ENCODE peak calls at places on chromosomes 7 and 10, in nine cellular contexts. E is transverse colon; I is ovary; Y is cardiac muscle cell; P is SK-N-MC; J is small intestine; B is adrenal gland; H is CD8-positive, alpha-beta memory T cell; F is substantia nigra. T is an unnamed sample.

GRCh38 chr10:24305551-24306506 is 96.9 kb downstream of the KIAA1217 start:
- DNase-seq in E (no peak), I (no peak), Y (no peak), P (no peak), J (no peak), B (no peak), H (no peak), F (no peak), T (no peak)

GRCh38 chr10:34403512-34403911 is 411.6 kb downstream of the PARD3 start:
- DNase-seq in E (no peak), I (no peak), Y (no peak), P (no peak), J (no peak), B (no peak), H (no peak), F (no peak), T (no peak)

GRCh38 chr10:105681051-105681450 is 1040.0 kb downstream of the SORCS3 start:
- DNase-seq in E (peak), I (no peak), Y (no peak), P (no peak), J (peak), B (no peak), H (no peak), F (no peak), T (no peak)

GRCh38 chr7:25754333-25754732 is 397.7 kb upstream of the NFE2L3 start:
- DNase-seq in E (peak), I (no peak), Y (no peak), P (no peak), J (no peak), B (no peak), H (no peak), F (no peak), T (no peak)

GRCh38 chr7:81484266-81484665 is 285.6 kb downstream of the HGF start:
- DNase-seq in E (no peak), I (peak), Y (peak), P (no peak), J (no peak), B (peak), H (no peak), F (no peak), T (no peak)

GRCh38 chr10:71388736-71389310 is 7.9 kb upstream of the CDH23 start:
- DNase-seq in E (no peak), I (no peak), Y (no peak), P (no peak), J (no peak), B (no peak), H (no peak), F (no peak), T (no peak)

GRCh38 chr10:102759497-102760210 is 15.9 kb downstream of the WBP1L start:
- DNase-seq in E (no peak), I (no peak), Y (no peak), P (no peak), J (no peak), B (no peak), H (no peak), F (no peak), T (no peak)

GRCh38 chr10:86817246-86817645 is 60.8 kb downstream of the BMPR1A start:
- DNase-seq in E (no peak), I (no peak), Y (no peak), P (no peak), J (no peak), B (no peak), H (no peak), F (no peak), T (no peak)

GRCh38 chr7:70583965-70584883 is 547.7 kb upstream of the GALNT17 start:
- DNase-seq in E (no peak), I (no peak), Y (no peak), P (no peak), J (peak), B (no peak), H (no peak), F (no peak), T (no peak)

GRCh38 chr7:151452141-151452571 is 12.2 kb upstream of the CRYGN start:
- DNase-seq in E (peak), I (peak), Y (no peak), P (no peak), J (no peak), B (peak), H (no peak), F (no peak), T (no peak)

GRCh38 chr10:72506474-72506873 is 119.4 kb downstream of the MICU1 start:
- DNase-seq in E (no peak), I (no peak), Y (no peak), P (no peak), J (no peak), B (no peak), H (no peak), F (no peak), T (no peak)

GRCh38 chr7:91492773-91493172 is 228.5 kb downstream of the FZD1 start:
- DNase-seq in E (no peak), I (no peak), Y (no peak), P (no peak), J (no peak), B (no peak), H (no peak), F (no peak), T (no peak)

GRCh38 chr10:118543714-118544400 is 51.6 kb downstream of the PRLHR start:
- DNase-seq in E (peak), I (no peak), Y (peak), P (no peak), J (peak), B (peak), H (peak), F (no peak), T (no peak)

GRCh38 chr10:87865201-87866025 is 2.0 kb downstream of the PTEN start:
- DNase-seq in E (no peak), I (no peak), Y (no peak), P (no peak), J (peak), B (no peak), H (no peak), F (no peak), T (no peak)

GRCh38 chr10:102814873-102815661 is 22.1 kb downstream of the CYP17A1 start:
- DNase-seq in E (peak), I (peak), Y (peak), P (no peak), J (no peak), B (peak), H (no peak), F (no peak), T (no peak)

GRCh38 chr10:69086131-69086530 is 1.8 kb upstream of the SRGN start:
- DNase-seq in E (no peak), I (no peak), Y (no peak), P (no peak), J (peak), B (no peak), H (no peak), F (no peak), T (no peak)

GRCh38 chr10:59315465-59315864 is 46.9 kb downstream of the FAM13C start:
- DNase-seq in E (no peak), I (no peak), Y (peak), P (no peak), J (no peak), B (no peak), H (no peak), F (no peak), T (no peak)

GRCh38 chr7:101395376-101395775 is 32.7 kb downstream of the COL26A1 start:
- DNase-seq in E (no peak), I (no peak), Y (no peak), P (no peak), J (no peak), B (no peak), H (no peak), F (no peak), T (no peak)

GRCh38 chr10:33820531-33820930 is 486.1 kb upstream of the NRP1 start:
- DNase-seq in E (no peak), I (no peak), Y (no peak), P (no peak), J (no peak), B (no peak), H (no peak), F (no peak), T (no peak)

GRCh38 chr7:77416621-77417371 is 647 bp upstream of the GSAP start:
- DNase-seq in E (no peak), I (no peak), Y (no peak), P (no peak), J (no peak), B (peak), H (no peak), F (no peak), T (no peak)

GRCh38 chr10:122632031-122632430 is 67.6 kb downstream of the C10orf120 start:
- DNase-seq in E (no peak), I (no peak), Y (peak), P (no peak), J (no peak), B (no peak), H (no peak), F (no peak), T (no peak)

GRCh38 chr7:64882341-64883112 is 20.5 kb upstream of the ZNF273 start:
- DNase-seq in E (peak), I (peak), Y (no peak), P (no peak), J (no peak), B (peak), H (no peak), F (peak), T (peak)

GRCh38 chr7:9891056-9891455 is 1082.6 kb upstream of the PHF14 start:
- DNase-seq in E (no peak), I (no peak), Y (no peak), P (no peak), J (no peak), B (no peak), H (no peak), F (no peak), T (no peak)

GRCh38 chr7:148262721-148263229 is 327.8 kb upstream of the C7orf33 start:
- DNase-seq in E (peak), I (peak), Y (peak), P (no peak), J (peak), B (peak), H (peak), F (peak), T (no peak)

GRCh38 chr10:15084502-15084922 is 4.1 kb downstream of the ACBD7 start:
- DNase-seq in E (peak), I (peak), Y (peak), P (no peak), J (peak), B (peak), H (no peak), F (no peak), T (peak)

GRCh38 chr10:113435881-113436280 is 117.0 kb upstream of the HABP2 start:
- DNase-seq in E (no peak), I (no peak), Y (no peak), P (no peak), J (no peak), B (no peak), H (no peak), F (no peak), T (no peak)

GRCh38 chr10:66151346-66151745 is 774.5 kb upstream of the LRRTM3 start:
- DNase-seq in E (no peak), I (no peak), Y (no peak), P (no peak), J (no peak), B (no peak), H (no peak), F (no peak), T (no peak)

GRCh38 chr7:63038987-63039386 is 959.7 kb upstream of the ZNF722 start:
- DNase-seq in E (no peak), I (no peak), Y (no peak), P (no peak), J (no peak), B (no peak), H (no peak), F (no peak), T (no peak)

GRCh38 chr10:33594475-33594874 is 260.0 kb upstream of the NRP1 start:
- DNase-seq in E (no peak), I (no peak), Y (no peak), P (no peak), J (no peak), B (no peak), H (no peak), F (no peak), T (no peak)

GRCh38 chr7:22238354-22239311 is 118.3 kb downstream of the RAPGEF5 start:
- DNase-seq in E (no peak), I (no peak), Y (no peak), P (no peak), J (no peak), B (no peak), H (no peak), F (no peak), T (no peak)

GRCh38 chr7:70647801-70648491 is 484.0 kb upstream of the GALNT17 start:
- DNase-seq in E (peak), I (no peak), Y (no peak), P (no peak), J (peak), B (no peak), H (peak), F (no peak), T (peak)

GRCh38 chr7:155858521-155859061 is 46.3 kb upstream of the SHH start:
- DNase-seq in E (no peak), I (no peak), Y (no peak), P (no peak), J (peak), B (peak), H (no peak), F (no peak), T (no peak)

GRCh38 chr7:121530251-121531174 is 134.4 kb upstream of the FAM3C start:
- DNase-seq in E (peak), I (no peak), Y (no peak), P (no peak), J (peak), B (no peak), H (peak), F (no peak), T (peak)

GRCh38 chr7:85806321-85806720 is 619.5 kb upstream of the SEMA3D start:
- DNase-seq in E (no peak), I (no peak), Y (peak), P (no peak), J (peak), B (no peak), H (no peak), F (no peak), T (no peak)

GRCh38 chr7:37643876-37644275 is 39.7 kb upstream of the GPR141 start:
- DNase-seq in E (no peak), I (no peak), Y (peak), P (no peak), J (no peak), B (no peak), H (no peak), F (no peak), T (no peak)

GRCh38 chr10:95477175-95477520 is 84.0 kb downstream of the SORBS1 start:
- DNase-seq in E (no peak), I (no peak), Y (no peak), P (no peak), J (no peak), B (no peak), H (no peak), F (no peak), T (no peak)
- H3K27ac ChIP-seq in E (peak), I (no peak), Y (peak), P (no peak), J (peak), B (peak), H (no peak), F (peak), T (no peak)

DNA sequence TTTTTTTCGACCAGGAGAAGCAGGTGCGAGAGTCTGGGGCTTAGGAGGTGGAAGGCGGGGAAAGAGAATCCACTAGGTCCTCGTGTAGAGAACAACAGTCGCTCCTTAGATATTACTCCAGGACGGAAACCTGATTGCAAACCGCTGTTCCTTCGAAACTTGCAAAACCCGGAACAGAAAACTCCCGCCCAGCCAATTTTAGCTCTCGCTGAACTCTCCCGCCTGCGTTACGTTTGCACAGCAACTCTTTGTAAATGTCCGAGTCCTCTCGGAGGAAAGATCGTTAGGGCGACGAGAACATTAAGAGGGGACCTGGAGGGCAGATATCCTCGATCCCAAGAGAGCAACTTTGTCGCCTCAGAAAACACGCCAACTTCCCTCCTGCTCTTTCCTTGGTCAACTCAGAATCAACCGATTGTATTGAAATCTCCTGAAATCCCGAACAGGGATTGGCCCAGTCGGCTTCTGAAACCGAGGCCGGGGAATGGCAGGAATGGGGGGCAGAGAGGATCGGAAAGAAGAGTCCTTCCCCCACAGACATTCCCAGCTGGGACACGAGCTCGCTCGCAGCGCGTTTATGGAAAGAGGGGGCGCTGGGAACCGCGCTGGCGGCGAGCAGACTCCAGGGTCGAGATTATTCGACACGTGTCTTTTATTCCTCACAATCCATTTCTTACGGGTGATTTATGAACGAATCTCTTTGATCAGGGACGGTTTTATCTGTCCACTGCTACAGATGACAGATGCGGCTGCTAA is 9.9 kb downstream of the TWIST1 start:
- DNase-seq in E (no peak), I (peak), Y (peak), P (no peak), J (no peak), B (no peak), H (no peak), F (no peak), T (no peak)
- H3K27ac ChIP-seq in E (no peak), I (no peak), Y (peak), P (peak), J (no peak), B (peak), H (no peak), F (no peak), T (no peak)

DNA sequence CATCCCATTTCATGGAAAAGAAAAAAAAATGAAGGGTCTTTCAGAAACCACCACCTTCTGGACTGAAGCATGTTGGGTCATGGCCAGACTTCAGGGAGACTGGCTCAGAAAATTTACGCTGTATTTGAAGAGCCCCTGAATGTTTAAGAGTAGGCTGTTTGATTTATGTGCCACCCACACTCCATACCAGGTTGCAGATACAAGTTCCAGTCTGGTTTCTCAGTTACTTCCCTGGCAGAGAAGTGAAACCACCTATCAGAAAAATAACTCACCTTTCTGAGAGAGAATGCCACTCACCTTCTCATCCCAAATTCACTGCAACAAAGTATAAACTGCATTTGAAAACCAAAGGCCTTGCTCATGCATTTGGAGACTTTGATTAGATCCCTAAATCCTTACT is 13.1 kb upstream of the ADD3 start:
- DNase-seq in E (no peak), I (no peak), Y (no peak), P (no peak), J (peak), B (no peak), H (no peak), F (no peak), T (no peak)
- H3K27ac ChIP-seq in E (peak), I (no peak), Y (no peak), P (no peak), J (peak), B (no peak), H (no peak), F (no peak), T (no peak)

DNA sequence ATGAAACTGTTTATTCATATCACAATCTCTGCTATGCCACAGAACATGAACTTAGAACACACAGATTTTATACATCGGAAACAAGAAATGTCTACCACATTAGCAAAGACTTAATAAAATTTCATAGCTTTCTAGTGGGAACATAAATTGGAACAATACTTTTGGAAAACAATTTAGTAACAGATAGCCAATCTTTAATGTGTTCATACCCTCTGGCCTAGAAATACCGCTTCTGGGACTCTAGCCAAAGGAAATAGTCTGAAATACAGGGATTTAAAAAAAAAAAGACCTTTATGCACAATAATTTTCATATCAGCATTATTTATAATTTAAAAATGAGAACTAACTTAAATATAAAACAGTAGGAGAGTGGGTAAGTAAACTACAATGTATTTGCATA is 168.5 kb downstream of the PLXNA4 start:
- DNase-seq in E (no peak), I (no peak), Y (no peak), P (no peak), J (no peak), B (no peak), H (no peak), F (no peak), T (no peak)
- H3K27ac ChIP-seq in E (no peak), I (no peak), Y (no peak), P (no peak), J (no peak), B (no peak), H (no peak), F (no peak), T (no peak)

T was measured in epithelial cell of prostate.